ENCODE peak calls at places on chromosomes 3 and 15, in five cellular contexts. One of them, this sample, is unnamed.

GRCh38 chr15:39873978-39874377 is 46.1 kb downstream of the GPR176 start:
- DNase-seq in GM12864: no peak
- DNase-seq in PC-9: no peak
- DNase-seq in midbrain: no peak
- DNase-seq in HuH-7.5: no peak
- DNase-seq in this sample: no peak

GRCh38 chr3:21435871-21436270 is 315.1 kb downstream of the ZNF385D start:
- DNase-seq in GM12864: no peak
- DNase-seq in HuH-7.5: no peak
- DNase-seq in PC-9: no peak
- DNase-seq in midbrain: no peak
- DNase-seq in this sample: no peak

GRCh38 chr3:52763466-52763865 is 7.3 kb downstream of the NEK4 start:
- DNase-seq in HuH-7.5: no peak
- DNase-seq in GM12864: no peak
- DNase-seq in PC-9: no peak
- DNase-seq in midbrain: no peak
- DNase-seq in this sample: no peak

GRCh38 chr3:99808163-99808794 is 9.4 kb upstream of the CMSS1 start:
- DNase-seq in GM12864: peak
- DNase-seq in midbrain: no peak
- DNase-seq in HuH-7.5: peak
- DNase-seq in PC-9: peak
- DNase-seq in this sample: peak

GRCh38 chr3:72101538-72101937 is 316.6 kb upstream of the PROK2 start:
- DNase-seq in GM12864: no peak
- DNase-seq in HuH-7.5: no peak
- DNase-seq in midbrain: no peak
- DNase-seq in PC-9: no peak
- DNase-seq in this sample: no peak

GRCh38 chr15:89143503-89144162 is 55.4 kb downstream of the ABHD2 start:
- DNase-seq in GM12864: no peak
- DNase-seq in HuH-7.5: no peak
- DNase-seq in midbrain: peak
- DNase-seq in PC-9: peak
- DNase-seq in this sample: no peak

GRCh38 chr3:14397531-14397930 is 4.9 kb upstream of the SLC6A6 start:
- DNase-seq in GM12864: no peak
- DNase-seq in midbrain: no peak
- DNase-seq in PC-9: no peak
- DNase-seq in HuH-7.5: no peak
- DNase-seq in this sample: no peak

GRCh38 chr15:50003786-50004334 is 115.2 kb downstream of the ATP8B4 start:
- DNase-seq in GM12864: peak
- DNase-seq in midbrain: peak
- DNase-seq in PC-9: peak
- DNase-seq in HuH-7.5: peak
- DNase-seq in this sample: peak

GRCh38 chr3:11660242-11660641 is 16.5 kb upstream of the VGLL4 start:
- DNase-seq in GM12864: no peak
- DNase-seq in HuH-7.5: no peak
- DNase-seq in midbrain: no peak
- DNase-seq in PC-9: no peak
- DNase-seq in this sample: no peak

GRCh38 chr3:138434276-138434874 is at the start of gene ESYT3:
- DNase-seq in HuH-7.5: peak
- DNase-seq in midbrain: peak
- DNase-seq in PC-9: peak
- DNase-seq in GM12864: no peak
- DNase-seq in this sample: no peak

GRCh38 chr15:96330450-96331140 is at the start of gene NR2F2:
- DNase-seq in HuH-7.5: peak
- DNase-seq in GM12864: no peak
- DNase-seq in midbrain: peak
- DNase-seq in PC-9: peak
- DNase-seq in this sample: peak

GRCh38 chr15:37122703-37123102 is 22.4 kb upstream of the MEIS2 start:
- DNase-seq in PC-9: no peak
- DNase-seq in GM12864: no peak
- DNase-seq in midbrain: no peak
- DNase-seq in HuH-7.5: no peak
- DNase-seq in this sample: no peak

GRCh38 chr3:43153189-43154083 is 47.6 kb upstream of the POMGNT2 start:
- DNase-seq in HuH-7.5: no peak
- DNase-seq in GM12864: no peak
- DNase-seq in PC-9: no peak
- DNase-seq in midbrain: peak
- DNase-seq in this sample: no peak

GRCh38 chr3:28234454-28234853 is 7.0 kb upstream of the CMC1 start:
- DNase-seq in GM12864: no peak
- DNase-seq in midbrain: no peak
- DNase-seq in PC-9: no peak
- DNase-seq in HuH-7.5: no peak
- DNase-seq in this sample: no peak

GRCh38 chr15:59438891-59439290 is 905 bp downstream of the FAM81A start:
- DNase-seq in PC-9: no peak
- DNase-seq in GM12864: no peak
- DNase-seq in HuH-7.5: no peak
- DNase-seq in midbrain: peak
- DNase-seq in this sample: no peak

GRCh38 chr3:73045391-73045790 is 16.1 kb upstream of the EBLN2 start:
- DNase-seq in HuH-7.5: no peak
- DNase-seq in midbrain: no peak
- DNase-seq in PC-9: no peak
- DNase-seq in GM12864: no peak
- DNase-seq in this sample: no peak

GRCh38 chr3:183006396-183007002 is 26.2 kb upstream of the DCUN1D1 start:
- DNase-seq in PC-9: no peak
- DNase-seq in GM12864: no peak
- DNase-seq in HuH-7.5: no peak
- DNase-seq in midbrain: no peak
- DNase-seq in this sample: no peak

GRCh38 chr3:71127463-71128243 is 455.9 kb downstream of the FOXP1 start:
- DNase-seq in midbrain: no peak
- DNase-seq in GM12864: no peak
- DNase-seq in HuH-7.5: no peak
- DNase-seq in PC-9: no peak
- DNase-seq in this sample: no peak

GRCh38 chr15:45179221-45179985 is 8.4 kb downstream of the SHF start:
- DNase-seq in GM12864: no peak
- DNase-seq in midbrain: no peak
- DNase-seq in PC-9: no peak
- DNase-seq in HuH-7.5: no peak
- DNase-seq in this sample: peak

GRCh38 chr3:110362756-110363155 is 708.9 kb upstream of the NECTIN3 start:
- DNase-seq in GM12864: no peak
- DNase-seq in midbrain: no peak
- DNase-seq in PC-9: no peak
- DNase-seq in HuH-7.5: no peak
- DNase-seq in this sample: no peak

GRCh38 chr15:42800731-42801474 is 64.0 kb upstream of the CDAN1 start:
- DNase-seq in HuH-7.5: no peak
- DNase-seq in PC-9: no peak
- DNase-seq in GM12864: no peak
- DNase-seq in midbrain: no peak
- DNase-seq in this sample: no peak

GRCh38 chr3:150378467-150378751 is 29.7 kb upstream of the TSC22D2 start:
- DNase-seq in GM12864: no peak
- DNase-seq in PC-9: no peak
- DNase-seq in midbrain: no peak
- DNase-seq in HuH-7.5: no peak
- DNase-seq in this sample: no peak

GRCh38 chr3:185317674-185318073 is 45.3 kb upstream of the MAP3K13 start:
- DNase-seq in GM12864: no peak
- DNase-seq in HuH-7.5: no peak
- DNase-seq in midbrain: no peak
- DNase-seq in PC-9: no peak
- DNase-seq in this sample: no peak

GRCh38 chr15:83694030-83694429 is 40.1 kb downstream of the ADAMTSL3 start:
- DNase-seq in PC-9: peak
- DNase-seq in midbrain: no peak
- DNase-seq in GM12864: no peak
- DNase-seq in HuH-7.5: no peak
- DNase-seq in this sample: no peak